ENCODE peak calls at places on chromosomes 6 and 20, in seven cellular contexts. F is RWPE1, Y is H9, I is pancreas, T is IMR-90, B is astrocyte, U is B cell. K is an unnamed sample.
A peak's percentile ranks its signal among the peaks of the same experiment; 100 is the strongest.

GRCh38 chr6:144897441-144897921 is 612.3 kb downstream of the UTRN start:
- DNase-seq in F (peak; percentile 62), U (no peak), T (peak; percentile 87), B (peak; percentile 81), Y (no peak), I (no peak), K (no peak)

GRCh38 chr6:52176550-52176949 is 9.6 kb upstream of the IL17A start:
- DNase-seq in Y (no peak), F (no peak), B (no peak), T (no peak), I (no peak), U (no peak), K (no peak)

GRCh38 chr20:61951695-61952533 is 113.8 kb downstream of the TAF4 start:
- DNase-seq in T (peak; percentile 28), B (peak; percentile 15), F (no peak), U (no peak), I (no peak), Y (peak; percentile 84), K (peak; percentile 79)

GRCh38 chr6:109978174-109979032 is at the start of gene GPR6:
- DNase-seq in T (peak; percentile 34), Y (peak; percentile 87), U (peak; percentile 62), I (peak; percentile 42), F (peak; percentile 45), B (peak; percentile 27), K (peak; percentile 92)

GRCh38 chr6:122730775-122731386 is 48.6 kb upstream of the FABP7 start:
- DNase-seq in T (peak; percentile 54), B (no peak), U (no peak), F (peak; percentile 20), I (no peak), Y (no peak), K (peak; percentile 22)

GRCh38 chr6:91569071-91569470 is 982.2 kb upstream of the MAP3K7 start:
- DNase-seq in F (no peak), U (no peak), B (peak; percentile 62), T (peak; percentile 53), Y (no peak), I (no peak), K (no peak)

GRCh38 chr6:72040106-72040505 is 153.8 kb downstream of the RIMS1 start:
- DNase-seq in T (peak; percentile 8), F (no peak), U (no peak), I (no peak), Y (no peak), B (no peak), K (no peak)

GRCh38 chr6:125939026-125939425 is 17.5 kb upstream of the HINT3 start:
- DNase-seq in B (no peak), I (no peak), U (no peak), F (no peak), T (no peak), Y (no peak), K (no peak)

GRCh38 chr20:62624325-62624690 is 18.0 kb upstream of the SLCO4A1 start:
- DNase-seq in B (no peak), Y (no peak), I (no peak), U (peak; percentile 87), T (no peak), F (no peak), K (no peak)

GRCh38 chr6:63598251-63599036 is 26.2 kb downstream of the LOC128125822 start:
- DNase-seq in Y (peak; percentile 80), T (peak; percentile 49), F (peak; percentile 75), U (peak; percentile 73), B (peak; percentile 22), I (peak; percentile 62), K (peak; percentile 65)

GRCh38 chr6:122178988-122179387 is 220.5 kb upstream of the HSF2 start:
- DNase-seq in T (no peak), I (no peak), U (no peak), B (no peak), Y (no peak), F (no peak), K (no peak)

GRCh38 chr20:17225891-17226409 is 890 bp upstream of the PCSK2 start:
- DNase-seq in F (no peak), U (no peak), I (peak; percentile 7), Y (peak; percentile 45), B (no peak), T (no peak), K (peak; percentile 25)

GRCh38 chr6:23637296-23637695 is 488.7 kb upstream of the NRSN1 start:
- DNase-seq in F (no peak), I (no peak), T (no peak), U (no peak), Y (no peak), B (no peak), K (no peak)

GRCh38 chr6:128311944-128312570 is 208.3 kb downstream of the PTPRK start:
- DNase-seq in B (no peak), T (no peak), F (no peak), Y (no peak), I (no peak), U (no peak), K (no peak)

GRCh38 chr6:135083992-135084915 is 29.6 kb upstream of the HBS1L start:
- DNase-seq in I (no peak), T (no peak), B (no peak), Y (no peak), F (no peak), U (no peak), K (no peak)

GRCh38 chr20:36784900-36785299 is 11.3 kb upstream of the DSN1 start:
- DNase-seq in U (no peak), F (no peak), Y (no peak), T (peak; percentile 39), B (no peak), I (no peak), K (no peak)

GRCh38 chr20:48049171-48049570 is 263.9 kb upstream of the SULF2 start:
- DNase-seq in U (no peak), B (no peak), F (no peak), Y (no peak), T (no peak), I (no peak), K (no peak)
- TF ChIP-seq CTCF in U (no peak), B (no peak), F (no peak), Y (no peak), T (no peak), I (no peak), K (no peak)

GRCh38 chr20:63782521-63782971 is 43.0 kb downstream of the SLC2A4RG start:
- DNase-seq in U (no peak), I (no peak), T (no peak), F (no peak), B (no peak), Y (no peak), K (no peak)

GRCh38 chr20:63778857-63779256 is 39.3 kb downstream of the SLC2A4RG start:
- DNase-seq in U (no peak), Y (no peak), I (no peak), F (no peak), T (no peak), B (no peak), K (no peak)

GRCh38 chr20:63783970-63784369 is 44.4 kb downstream of the SLC2A4RG start:
- DNase-seq in U (no peak), I (no peak), B (no peak), T (no peak), F (no peak), Y (no peak), K (no peak)

GRCh38 chr20:63781181-63781580 is 41.6 kb downstream of the SLC2A4RG start:
- DNase-seq in T (no peak), F (no peak), Y (no peak), I (no peak), U (no peak), B (no peak), K (no peak)

GRCh38 chr20:63782051-63782471 is 42.5 kb downstream of the SLC2A4RG start:
- DNase-seq in T (no peak), I (no peak), U (no peak), F (no peak), B (no peak), Y (no peak), K (no peak)
- TF ChIP-seq CTCF in T (no peak), I (no peak), U (no peak), F (no peak), B (no peak), Y (peak; percentile 20), K (no peak)

GRCh38 chr20:58637466-58638198 is 13.5 kb upstream of the STX16 start:
- DNase-seq in U (no peak), B (no peak), I (no peak), T (no peak), Y (no peak), F (no peak), K (no peak)

GRCh38 chr20:58638467-58639181 is 12.5 kb upstream of the STX16 start:
- DNase-seq in T (no peak), B (no peak), F (no peak), Y (no peak), U (no peak), I (no peak), K (no peak)

GRCh38 chr20:58640446-58640845 is 10.6 kb upstream of the STX16 start:
- DNase-seq in Y (no peak), F (no peak), I (no peak), B (peak; percentile 97), U (no peak), T (peak; percentile 71), K (no peak)

GRCh38 chr20:58636983-58637421 is 14.1 kb upstream of the STX16 start:
- DNase-seq in F (no peak), I (no peak), Y (no peak), B (no peak), T (no peak), U (no peak), K (no peak)

DNA sequence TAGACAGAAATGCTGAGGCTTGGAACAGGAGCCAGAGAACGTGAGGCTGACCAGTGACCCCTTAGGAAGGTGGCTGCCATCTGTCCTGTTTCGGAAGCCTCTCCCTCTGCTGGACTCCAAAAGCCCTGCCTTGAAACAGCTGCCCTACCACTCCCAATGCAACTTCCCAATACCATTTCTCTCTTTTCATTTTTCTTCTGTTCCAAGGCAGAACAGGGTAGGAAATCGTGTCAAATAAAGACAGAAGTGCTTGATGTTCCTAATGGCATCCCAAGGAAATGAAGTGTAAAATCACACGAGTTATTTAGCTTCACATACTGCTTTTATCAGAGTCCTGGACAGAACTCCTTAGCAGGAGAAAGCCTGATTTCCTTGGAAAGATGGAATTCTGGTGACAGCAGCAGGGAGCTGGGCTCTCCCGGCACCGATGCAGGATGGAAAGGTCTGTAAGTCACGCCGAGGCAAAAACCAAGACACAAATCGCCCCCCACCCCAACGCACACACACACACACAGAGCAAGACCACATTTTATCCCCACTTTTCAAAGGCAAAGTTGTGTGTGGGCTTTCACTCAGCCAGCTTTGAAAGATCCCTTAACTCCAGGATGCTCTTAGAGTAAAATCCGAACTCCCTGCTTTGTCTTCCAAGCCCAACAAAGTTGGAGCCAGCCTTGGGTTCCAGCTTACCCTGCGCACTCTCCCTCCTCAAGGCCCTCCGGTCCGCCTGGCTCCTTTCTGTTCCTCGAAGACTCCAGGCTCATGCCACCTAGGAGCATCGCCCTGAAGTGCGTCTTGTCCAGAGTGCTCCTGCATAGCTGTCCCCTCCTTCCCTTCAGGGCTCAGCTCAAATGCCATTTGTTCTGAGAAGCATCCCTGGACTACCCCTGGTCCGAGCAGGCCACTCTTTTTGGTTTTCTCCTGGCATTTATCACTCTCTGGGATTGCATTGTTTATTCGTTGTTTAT is 11.6 kb upstream of the STX16 start:
- DNase-seq in I (no peak), Y (no peak), T (no peak), U (no peak), B (no peak), F (no peak), K (no peak)
- TF ChIP-seq CTCF in I (no peak), Y (no peak), T (no peak), U (no peak), B (no peak), F (no peak), K (no peak)

DNA sequence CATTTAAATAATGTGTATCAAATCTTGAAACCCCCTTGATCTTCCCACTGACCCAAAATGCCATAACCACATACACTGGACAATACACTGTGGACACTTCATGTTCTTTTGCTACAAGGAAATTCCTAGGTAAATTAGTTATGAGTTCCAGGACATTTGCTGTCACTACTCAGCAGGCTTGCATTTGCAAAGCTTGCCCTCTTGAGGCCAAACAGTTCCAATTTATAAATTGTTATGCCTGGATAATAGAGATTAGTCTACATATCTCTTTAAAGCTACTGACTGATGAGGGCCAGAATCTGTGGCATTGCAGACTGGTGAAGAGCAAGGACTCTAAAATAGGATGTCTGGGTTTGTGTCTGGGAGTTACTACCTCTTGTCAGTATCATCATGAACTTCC is 17.4 kb upstream of the RAB32 start:
- DNase-seq in B (no peak), F (no peak), U (no peak), T (no peak), Y (no peak), I (no peak), K (no peak)
- TF ChIP-seq CTCF in B (peak; percentile 18), F (peak; percentile 24), U (no peak), T (no peak), Y (peak; percentile 20), I (no peak), K (no peak)